ENCODE peak calls at places on chromosome 11, in six cellular contexts. Y is activated T-cell treated with anti-CD3 and anti-CD28 coated beads for 1 hour, F is dorsolateral prefrontal cortex, G is fibroblast of the aortic adventitia, W is neural crest cell, X is kidney epithelial cell. B is an unnamed sample.

GRCh38 chr11:109590782-109591181 is 168.8 kb downstream of the C11orf87 start:
- DNase-seq in Y (no peak), F (no peak), G (no peak), W (no peak), X (no peak), B (no peak)

GRCh38 chr11:123707606-123708205 is 33.8 kb downstream of the ZNF202 start:
- DNase-seq in Y (peak), F (peak), G (peak), W (peak), X (peak), B (peak)

GRCh38 chr11:35617687-35618496 is at the start of gene FJX1:
- DNase-seq in Y (no peak), F (peak), G (peak), W (peak), X (no peak), B (peak)

GRCh38 chr11:10990160-10990559 is 132.3 kb upstream of the ZBED5 start:
- DNase-seq in Y (no peak), F (no peak), G (peak), W (no peak), X (no peak), B (no peak)

GRCh38 chr11:65440831-65441499 is 18.4 kb downstream of the NEAT1 start:
- DNase-seq in Y (no peak), F (no peak), G (peak), W (no peak), X (no peak), B (no peak)

GRCh38 chr11:40403321-40403720 is 1056.1 kb downstream of the LRRC4C start:
- DNase-seq in Y (no peak), F (no peak), G (no peak), W (no peak), X (no peak), B (no peak)

GRCh38 chr11:66330931-66331330 is 5.3 kb downstream of the RIN1 start:
- DNase-seq in Y (no peak), F (no peak), G (no peak), W (no peak), X (no peak), B (no peak)

GRCh38 chr11:75626692-75627536 is 41.9 kb downstream of the MAP6 start:
- DNase-seq in Y (no peak), F (no peak), G (peak), W (no peak), X (no peak), B (no peak)

GRCh38 chr11:84549221-84549620 is 1077.9 kb downstream of the DLG2 start:
- DNase-seq in Y (no peak), F (peak), G (peak), W (no peak), X (no peak), B (peak)

GRCh38 chr11:68839953-68840641 is 1.6 kb downstream of the CPT1A start:
- DNase-seq in Y (no peak), F (no peak), G (peak), W (no peak), X (no peak), B (no peak)

GRCh38 chr11:11894486-11894885 is 52.7 kb downstream of the USP47 start:
- DNase-seq in Y (no peak), F (no peak), G (no peak), W (no peak), X (no peak), B (no peak)

GRCh38 chr11:73252577-73253191 is 19.5 kb upstream of the P2RY6 start:
- DNase-seq in Y (no peak), F (no peak), G (no peak), W (no peak), X (no peak), B (no peak)

GRCh38 chr11:44617671-44618461 is 52.4 kb downstream of the CD82 start:
- DNase-seq in Y (no peak), F (peak), G (no peak), W (no peak), X (no peak), B (no peak)

GRCh38 chr11:43567396-43567975 is 113.1 kb upstream of the HSD17B12 start:
- DNase-seq in Y (no peak), F (no peak), G (peak), W (no peak), X (no peak), B (peak)

GRCh38 chr11:125110506-125110905 is 920 bp downstream of the TMEM218 start:
- DNase-seq in Y (no peak), F (no peak), G (no peak), W (no peak), X (no peak), B (no peak)

B was measured in GM10248.